ENCODE peak calls at places on chromosome 21, in five cellular contexts. P is mammary epithelial cell; Z is neuronal stem cell; B is activated naive CD8-positive, alpha-beta T cell treated with anti-CD3 and anti-CD28 coated beads for 36 hours; C is progenitor cell of endocrine pancreas. M is an unnamed sample.

GRCh38 chr21:16134134-16134533 is 404.4 kb downstream of the USP25 start:
- DNase-seq in B (no peak), Z (no peak), P (no peak), C (no peak), M (no peak)

GRCh38 chr21:38377165-38378093 is 120.6 kb downstream of the KCNJ15 start:
- DNase-seq in C (no peak), Z (no peak), P (no peak), B (no peak), M (no peak)

GRCh38 chr21:32524010-32524719 is 61.2 kb downstream of the TCP10L start:
- DNase-seq in C (no peak), Z (no peak), P (peak), B (no peak), M (no peak)

GRCh38 chr21:36511484-36512227 is 31.7 kb upstream of the CLDN14 start:
- DNase-seq in C (no peak), P (no peak), B (no peak), Z (no peak), M (no peak)

GRCh38 chr21:43313939-43314405 is 113.0 kb downstream of the SIK1 start:
- DNase-seq in C (no peak), Z (no peak), P (no peak), B (no peak), M (no peak)

GRCh38 chr21:38440746-38441145 is 57.5 kb downstream of the ERG start:
- DNase-seq in B (no peak), P (peak), C (no peak), Z (peak), M (no peak)

GRCh38 chr21:27464643-27465042 is 497.8 kb upstream of the ADAMTS5 start:
- DNase-seq in Z (no peak), C (no peak), P (peak), B (no peak), M (no peak)

GRCh38 chr21:41133896-41134522 is 34.0 kb upstream of the BACE2 start:
- DNase-seq in B (no peak), P (peak), Z (peak), C (no peak), M (no peak)

GRCh38 chr21:36425286-36425685 is 40.1 kb downstream of the CHAF1B start:
- DNase-seq in Z (no peak), C (no peak), B (no peak), P (no peak), M (no peak)

GRCh38 chr21:45753445-45753844 is 109.9 kb downstream of the PCBP3 start:
- DNase-seq in B (no peak), P (no peak), Z (no peak), C (no peak), M (no peak)

GRCh38 chr21:46171996-46172862 is 12.0 kb downstream of the SPATC1L start:
- DNase-seq in Z (no peak), B (no peak), P (no peak), C (no peak), M (no peak)

GRCh38 chr21:35528109-35529042 is 479.3 kb upstream of the RUNX1 start:
- DNase-seq in B (peak), P (no peak), C (no peak), Z (no peak), M (peak)

M was measured in activated CD8-positive, alpha-beta T cell treated with anti-CD3 and anti-CD28 coated beads for 36 hours.